ENCODE peak calls at places on chromosome 6, in six cellular contexts. Z, S, I, O, A and Q are unnamed samples.
A peak's percentile ranks its signal among the peaks of the same experiment; 100 is the strongest.

GRCh38 chr6:168420706-168421105 is 20.3 kb upstream of the SMOC2 start:
- DNase-seq in I (no peak), Z (no peak), A (no peak), S (no peak), O (no peak), Q (no peak)

GRCh38 chr6:128686084-128686483 is 165.7 kb upstream of the PTPRK start:
- DNase-seq in A (no peak), O (no peak), I (no peak), Z (no peak), S (no peak), Q (no peak)

GRCh38 chr6:3176562-3177355 is 19.4 kb upstream of the TUBB2A start:
- DNase-seq in O (peak; percentile 94), S (no peak), I (peak; percentile 85), Z (peak; percentile 93), A (peak; percentile 78), Q (no peak)

GRCh38 chr6:118744261-118744941 is 93.0 kb upstream of the CEP85L start:
- DNase-seq in S (no peak), Z (no peak), I (no peak), O (peak; percentile 94), A (peak; percentile 96), Q (no peak)

GRCh38 chr6:119844385-119844784 is 494.8 kb upstream of the MAN1A1 start:
- DNase-seq in A (no peak), Z (no peak), S (no peak), O (no peak), I (no peak), Q (no peak)

GRCh38 chr6:42451146-42451594 is 556 bp downstream of the TRERF1 start:
- DNase-seq in I (peak; percentile 21), A (no peak), S (peak; percentile 12), Z (no peak), O (no peak), Q (no peak)

GRCh38 chr6:143337201-143337949 is 113.1 kb downstream of the ADAT2 start:
- DNase-seq in A (no peak), I (no peak), S (no peak), O (no peak), Z (peak; percentile 16), Q (no peak)

GRCh38 chr6:23245559-23245958 is 676.2 kb downstream of the HDGFL1 start:
- DNase-seq in Z (peak; percentile 5), A (peak; percentile 31), O (peak; percentile 34), I (no peak), S (no peak), Q (no peak)

GRCh38 chr6:15569035-15569995 is 93.5 kb downstream of the DTNBP1 start:
- DNase-seq in I (no peak), S (no peak), O (no peak), Z (peak; percentile 17), A (no peak), Q (no peak)

GRCh38 chr6:54286141-54286540 is 22.1 kb upstream of the TINAG start:
- DNase-seq in I (peak; percentile 60), O (peak; percentile 70), Z (no peak), S (no peak), A (peak; percentile 78), Q (no peak)

GRCh38 chr6:129393659-129394058 is 316.3 kb downstream of the ARHGAP18 start:
- DNase-seq in S (no peak), A (no peak), I (no peak), O (no peak), Z (no peak), Q (no peak)

GRCh38 chr6:42781546-42781810 is 374 bp upstream of the BICRAL start:
- DNase-seq in I (no peak), O (peak; percentile 38), S (no peak), Z (peak; percentile 38), A (peak; percentile 33), Q (no peak)

GRCh38 chr6:53618219-53618618 is 47.3 kb downstream of the KLHL31 start:
- DNase-seq in I (no peak), Z (no peak), A (no peak), S (no peak), O (no peak), Q (peak; percentile 32)

GRCh38 chr6:151763938-151764680 is 43.4 kb upstream of the ESR1 start:
- DNase-seq in I (peak; percentile 91), A (peak; percentile 88), S (peak; percentile 27), Z (peak; percentile 91), O (peak; percentile 87), Q (peak; percentile 54)

GRCh38 chr6:105215506-105215905 is 35.7 kb upstream of the POPDC3 start:
- DNase-seq in O (no peak), A (no peak), S (no peak), I (no peak), Z (no peak), Q (no peak)

GRCh38 chr6:155450194-155450593 is 5.4 kb downstream of the NOX3 start:
- DNase-seq in O (no peak), S (no peak), I (no peak), A (no peak), Z (no peak), Q (no peak)

GRCh38 chr6:111722220-111722731 is 116.6 kb upstream of the TRAF3IP2 start:
- DNase-seq in O (peak; percentile 42), Z (peak; percentile 79), A (peak; percentile 85), I (peak; percentile 5), S (no peak), Q (no peak)

GRCh38 chr6:2921520-2922115 is 18.5 kb upstream of the SERPINB9 start:
- DNase-seq in I (no peak), Z (no peak), S (no peak), O (no peak), A (no peak), Q (no peak)

GRCh38 chr6:8108031-8108660 is 5.8 kb upstream of the EEF1E1 start:
- DNase-seq in Z (peak; percentile 98), A (peak; percentile 86), I (peak; percentile 92), O (peak; percentile 92), S (no peak), Q (no peak)

GRCh38 chr6:132820629-132821381 is 6.4 kb downstream of the RPS12 start:
- DNase-seq in Z (peak; percentile 37), A (no peak), S (no peak), I (no peak), O (peak; percentile 29), Q (no peak)

GRCh38 chr6:31791324-31792089 is 4.0 kb downstream of the VARS1 start:
- DNase-seq in Z (peak; percentile 66), O (peak; percentile 22), A (peak; percentile 43), S (no peak), I (peak; percentile 23), Q (peak; percentile 68)

GRCh38 chr6:157943964-157944283 is 37.7 kb upstream of the SYNJ2 start:
- DNase-seq in Z (no peak), I (no peak), O (no peak), A (no peak), S (no peak), Q (no peak)

GRCh38 chr6:157944983-157945931 is 36.4 kb upstream of the SYNJ2 start:
- DNase-seq in A (no peak), S (no peak), O (peak; percentile 78), Z (peak; percentile 93), I (no peak), Q (no peak)

GRCh38 chr6:157943249-157943963 is 38.3 kb upstream of the SYNJ2 start:
- DNase-seq in A (no peak), S (no peak), O (no peak), I (no peak), Z (no peak), Q (no peak)

GRCh38 chr6:157946053-157946617 is 35.5 kb upstream of the SYNJ2 start:
- DNase-seq in S (no peak), I (no peak), Z (no peak), A (no peak), O (no peak), Q (no peak)

DNA sequence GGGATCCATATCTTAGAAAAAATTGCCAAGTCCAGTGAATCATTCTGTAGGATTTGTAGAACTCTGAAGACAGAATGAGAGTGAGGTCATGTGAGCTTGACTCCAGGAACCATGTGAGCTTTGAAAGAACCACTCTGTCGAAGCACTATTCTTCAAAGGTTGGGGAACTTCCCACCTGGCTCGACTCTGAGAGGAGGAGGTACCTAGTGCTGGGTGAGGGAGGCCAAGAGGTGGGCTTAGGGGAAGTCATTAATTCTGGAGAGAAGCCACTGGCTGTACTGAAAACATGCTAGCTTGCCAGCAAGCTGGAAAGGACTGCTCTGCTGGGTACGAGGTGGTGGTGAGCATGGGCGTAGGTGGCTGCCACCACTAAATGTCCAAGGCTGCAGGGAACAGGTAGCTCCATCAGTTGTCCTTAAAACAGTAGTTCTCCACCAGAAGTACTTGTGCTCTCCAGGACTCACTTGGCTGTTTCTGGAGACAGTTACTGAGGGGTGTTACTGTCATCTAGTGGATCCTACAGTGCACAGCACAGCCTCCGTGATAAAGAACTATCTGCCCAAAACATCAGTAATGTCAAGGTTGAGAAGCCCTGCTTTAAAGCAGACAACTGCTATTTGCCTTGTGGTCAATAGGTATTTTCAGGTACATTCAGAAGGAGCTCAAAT is 34.7 kb upstream of the SYNJ2 start:
- DNase-seq in A (peak; percentile 22), I (no peak), O (no peak), S (peak; percentile 12), Z (peak; percentile 70), Q (peak; percentile 72)
- TF ChIP-seq CTCF in A (peak; percentile 47), I (peak; percentile 41), O (peak; percentile 5), S (peak; percentile 40), Z (peak; percentile 76), Q (peak; percentile 68)

DNA sequence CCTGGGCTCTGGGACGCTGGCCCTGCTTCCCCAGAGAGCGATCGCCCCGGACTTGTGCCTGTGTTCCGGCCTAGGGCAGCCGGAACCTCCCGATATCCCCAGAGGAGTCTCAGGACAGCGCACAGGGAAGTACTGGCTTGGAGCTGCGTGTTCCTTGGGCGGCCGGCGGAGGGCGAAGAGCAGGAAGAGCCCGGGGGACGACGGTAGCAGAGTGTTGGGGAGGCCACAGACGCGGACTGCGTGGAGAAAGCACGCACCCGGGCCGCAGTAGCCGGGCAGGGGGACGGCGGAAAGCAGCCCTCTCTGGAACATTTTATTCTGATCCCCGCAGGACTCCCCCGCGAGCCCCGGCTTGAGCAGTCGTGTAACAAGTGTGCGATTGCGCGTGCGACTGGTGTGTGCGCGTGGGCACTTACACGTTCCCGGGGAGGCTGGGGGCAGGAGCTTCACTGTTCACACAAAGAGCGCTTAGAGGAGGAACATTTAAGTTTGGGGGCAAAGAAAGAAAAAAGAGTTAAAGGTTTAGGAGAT is 36.1 kb downstream of the NCR2 start:
- DNase-seq in I (peak; percentile 14), S (no peak), A (peak; percentile 55), Z (peak; percentile 73), O (peak; percentile 68), Q (peak; percentile 36)
- TF ChIP-seq CTCF in I (peak; percentile 39), S (no peak), A (peak; percentile 32), Z (peak; percentile 66), O (no peak), Q (no peak)

GRCh38 chr6:101226677-101227135 is 166.8 kb upstream of the GRIK2 start:
- DNase-seq in I (peak; percentile 64), Z (peak; percentile 63), A (no peak), S (peak; percentile 29), O (peak; percentile 3), Q (peak; percentile 3)
- TF ChIP-seq CTCF in I (peak; percentile 76), Z (peak; percentile 64), A (no peak), S (peak; percentile 36), O (no peak), Q (no peak)

GRCh38 chr6:34583861-34584604 is 27.9 kb upstream of the SPDEF start:
- DNase-seq in S (no peak), I (no peak), A (no peak), Z (no peak), O (no peak), Q (no peak)

GRCh38 chr6:34585108-34585507 is 29.0 kb upstream of the SPDEF start:
- DNase-seq in O (no peak), A (no peak), I (no peak), Z (no peak), S (no peak), Q (no peak)

GRCh38 chr6:34584694-34585093 is 28.6 kb upstream of the SPDEF start:
- DNase-seq in I (no peak), S (no peak), Z (no peak), A (no peak), O (no peak), Q (no peak)

GRCh38 chr6:34581561-34581920 is 25.4 kb upstream of the SPDEF start:
- DNase-seq in A (no peak), I (no peak), O (no peak), Z (no peak), S (no peak), Q (no peak)

GRCh38 chr6:34583461-34583860 is 27.3 kb upstream of the SPDEF start:
- DNase-seq in I (no peak), O (no peak), S (no peak), A (no peak), Z (no peak), Q (peak; percentile 34)
- TF ChIP-seq CTCF in I (peak; percentile 71), O (no peak), S (peak; percentile 38), A (peak; percentile 24), Z (peak; percentile 28), Q (peak; percentile 5)